ENCODE peak calls at places on chromosomes 2 and 18, in five cellular contexts. O, J, V, W and E are unnamed samples.
A peak's percentile ranks its signal among the peaks of the same experiment; 100 is the strongest.

GRCh38 chr2:66389651-66390131 is 45.2 kb upstream of the MEIS1 start:
- DNase-seq in V (no peak), O (no peak), W (no peak), J (peak; percentile 37), E (no peak)

GRCh38 chr2:174235680-174236079 is 12.7 kb downstream of the OLA1 start:
- DNase-seq in W (no peak), J (no peak), O (no peak), V (no peak), E (no peak)

GRCh38 chr2:232573042-232573441 is 22.6 kb downstream of the EIF4E2 start:
- DNase-seq in V (no peak), O (no peak), W (no peak), J (no peak), E (no peak)

GRCh38 chr2:218289639-218290315 is 2.5 kb downstream of the TMBIM1 start:
- DNase-seq in J (peak; percentile 54), V (no peak), O (no peak), W (peak; percentile 63), E (no peak)

GRCh38 chr2:20018576-20019152 is 6.2 kb upstream of the MATN3 start:
- DNase-seq in V (no peak), J (no peak), W (no peak), O (no peak), E (no peak)

GRCh38 chr2:1656961-1657841 is 87.1 kb downstream of the PXDN start:
- DNase-seq in O (no peak), J (no peak), W (no peak), V (no peak), E (no peak)

GRCh38 chr2:24048662-24049484 is 668 bp upstream of the FKBP1B start:
- DNase-seq in W (no peak), J (peak; percentile 50), V (peak; percentile 6), O (no peak), E (no peak)

GRCh38 chr2:189466656-189467055 is 25.4 kb downstream of the WDR75 start:
- DNase-seq in W (peak; percentile 55), V (no peak), O (no peak), J (peak; percentile 45), E (peak; percentile 22)

GRCh38 chr2:177641321-177641720 is 248.7 kb downstream of the AGPS start:
- DNase-seq in O (no peak), W (no peak), J (no peak), V (no peak), E (no peak)

GRCh38 chr2:42045389-42045788 is 2.4 kb upstream of the PKDCC start:
- DNase-seq in J (no peak), V (no peak), O (no peak), W (no peak), E (no peak)

GRCh38 chr2:28424799-28425492 is 32.3 kb downstream of the FOSL2 start:
- DNase-seq in J (no peak), O (no peak), V (no peak), W (no peak), E (no peak)

GRCh38 chr18:77063256-77063655 is 69.3 kb downstream of the MBP start:
- DNase-seq in O (no peak), J (no peak), V (no peak), W (no peak), E (no peak)

GRCh38 chr2:191302459-191303155 is 57.4 kb downstream of the MYO1B start:
- DNase-seq in W (peak; percentile 58), J (peak; percentile 6), O (no peak), V (peak; percentile 29), E (no peak)

GRCh38 chr2:241901500-241902351 is 32.2 kb downstream of the RTP5 start:
- DNase-seq in V (no peak), W (no peak), J (no peak), O (peak; percentile 25), E (no peak)

GRCh38 chr2:190746971-190747761 is 98.3 kb downstream of the NAB1 start:
- DNase-seq in J (no peak), O (no peak), V (no peak), W (no peak), E (no peak)

GRCh38 chr2:230877737-230878598 is 13.2 kb downstream of the ITM2C start:
- DNase-seq in W (no peak), V (no peak), O (no peak), J (no peak), E (no peak)

GRCh38 chr2:26720322-26721166 is 28.0 kb downstream of the KCNK3 start:
- DNase-seq in W (peak; percentile 58), V (peak; percentile 29), O (no peak), J (peak; percentile 34), E (no peak)

DNA sequence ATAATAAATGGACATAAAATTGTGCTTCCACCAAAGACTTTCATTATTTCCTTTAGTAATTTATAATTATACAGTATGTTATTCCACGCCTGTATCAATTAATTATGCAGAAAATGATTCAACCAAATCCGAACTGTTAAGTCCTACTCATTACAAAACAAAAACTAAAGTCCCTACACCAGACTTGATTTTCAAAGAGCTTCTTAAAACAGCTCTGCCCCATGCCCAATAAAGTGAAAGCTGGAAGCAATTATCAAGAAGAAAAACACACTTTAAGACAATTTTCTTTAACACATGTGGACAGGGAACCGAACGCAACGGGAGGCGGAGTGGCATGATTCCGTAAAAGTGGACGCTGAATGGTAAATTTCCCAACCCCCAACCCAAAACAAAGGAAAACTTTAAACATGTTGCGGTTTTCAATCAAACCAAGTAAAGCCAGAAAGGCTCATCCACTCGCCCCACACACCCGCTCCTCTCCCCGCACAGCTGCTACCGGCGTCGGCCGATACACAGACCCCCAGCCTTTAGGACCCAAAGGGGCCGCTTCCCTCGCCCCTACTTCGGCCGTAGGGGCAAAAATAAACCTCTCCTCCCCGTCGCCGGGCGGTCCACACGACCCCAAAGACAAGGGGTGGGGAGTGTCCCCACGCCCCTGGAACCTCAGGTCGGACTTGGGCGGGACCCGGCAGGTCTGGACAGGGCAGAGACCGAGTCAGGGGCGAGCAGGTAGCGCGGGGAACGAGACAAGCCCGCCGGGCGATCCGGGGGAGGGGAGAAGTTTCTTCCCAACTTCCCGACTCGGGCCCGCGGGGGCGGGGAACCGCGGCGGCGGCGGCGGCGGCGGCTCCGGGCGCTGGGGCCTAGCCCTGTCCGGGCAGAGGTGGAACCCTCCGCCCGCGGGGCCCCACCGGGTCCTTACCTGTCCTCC is 585 bp downstream of the YES1 start:
- DNase-seq in W (no peak), V (no peak), O (no peak), J (peak; percentile 72), E (no peak)
- TF ChIP-seq ZNF274 in W (no peak), V (no peak), O (no peak), J (no peak), E (no peak)

GRCh38 chr2:69177785-69178636 is 165.0 kb downstream of the ANTXR1 start:
- DNase-seq in J (peak; percentile 87), O (peak; percentile 93), W (peak; percentile 99), V (peak; percentile 75), E (peak; percentile 97)
- TF ChIP-seq YY1 in J (no peak), O (peak; percentile 45), W (peak; percentile 79), V (no peak), E (no peak)

GRCh38 chr2:211144078-211144477 is 587.7 kb downstream of the CPS1 start:
- DNase-seq in W (no peak), J (no peak), O (no peak), V (peak; percentile 7), E (no peak)
- TF ChIP-seq ZNF274 in W (no peak), J (no peak), O (no peak), V (no peak), E (no peak)

DNA sequence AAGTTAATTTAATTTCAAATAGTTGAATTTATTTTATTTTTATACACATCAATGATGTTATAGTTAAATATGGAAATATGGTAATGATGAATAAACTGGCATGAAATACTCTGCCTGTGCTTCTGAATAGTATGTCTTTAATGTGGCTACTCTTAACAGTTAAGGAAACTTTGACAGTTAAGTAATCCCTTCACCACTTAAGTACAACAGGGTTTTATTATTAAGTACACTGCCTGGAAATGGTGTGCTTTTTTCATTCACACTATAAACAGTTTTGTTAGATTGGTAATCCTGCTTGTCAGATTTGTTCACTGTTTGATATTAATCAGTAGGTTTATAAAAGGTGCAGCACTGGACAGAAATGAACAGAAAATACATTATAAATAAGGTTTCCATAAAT is 412.1 kb upstream of the ZEB2 start:
- DNase-seq in J (no peak), W (no peak), O (no peak), V (no peak), E (no peak)
- TF ChIP-seq YY1 in J (no peak), W (no peak), O (no peak), V (no peak), E (no peak)

GRCh38 chr18:7760967-7761946 is 194.1 kb downstream of the PTPRM start:
- DNase-seq in V (no peak), W (peak; percentile 81), O (no peak), J (no peak), E (no peak)

GRCh38 chr18:7766383-7766782 is 199.3 kb downstream of the PTPRM start:
- DNase-seq in O (no peak), V (no peak), W (no peak), J (no peak), E (no peak)

GRCh38 chr18:7758764-7759163 is 191.6 kb downstream of the PTPRM start:
- DNase-seq in W (no peak), O (no peak), V (no peak), J (no peak), E (no peak)

GRCh38 chr18:7766817-7767216 is 199.7 kb downstream of the PTPRM start:
- DNase-seq in O (no peak), V (no peak), W (no peak), J (no peak), E (no peak)

GRCh38 chr18:7764406-7764805 is 197.3 kb downstream of the PTPRM start:
- DNase-seq in J (no peak), V (no peak), O (no peak), W (no peak), E (no peak)
- TF ChIP-seq ZNF274 in J (no peak), V (no peak), O (no peak), W (no peak), E (no peak)

GRCh38 chr2:99623613-99624012 is 133.8 kb upstream of the REV1 start:
- DNase-seq in W (no peak), J (no peak), V (no peak), O (no peak), E (no peak)

GRCh38 chr2:99626158-99626557 is 136.3 kb upstream of the REV1 start:
- DNase-seq in J (no peak), O (no peak), V (no peak), W (no peak), E (no peak)

GRCh38 chr2:99623035-99623434 is 133.2 kb upstream of the REV1 start:
- DNase-seq in W (no peak), O (no peak), J (no peak), V (no peak), E (no peak)

GRCh38 chr2:99622578-99622977 is 132.8 kb upstream of the REV1 start:
- DNase-seq in O (no peak), J (no peak), V (no peak), W (no peak), E (no peak)

DNA sequence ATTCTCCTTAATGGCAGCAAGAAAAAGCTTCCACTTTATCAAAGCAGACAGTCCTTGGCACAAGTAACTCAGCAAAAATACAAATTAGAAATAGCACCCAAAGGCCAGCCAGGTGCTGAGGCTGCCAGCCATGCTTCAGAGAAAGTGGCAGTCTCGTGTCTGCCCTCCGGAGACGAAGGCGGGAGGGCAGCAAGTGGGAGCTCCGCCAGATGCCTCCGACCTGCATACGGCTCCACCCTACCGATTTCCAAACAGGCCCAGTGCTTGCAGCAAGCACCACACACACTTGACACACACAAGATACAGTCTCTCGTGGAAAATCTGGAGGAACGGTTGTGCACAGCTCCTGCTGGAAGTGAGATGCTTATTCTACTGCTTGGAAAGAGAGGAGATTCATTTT is 134.9 kb upstream of the REV1 start:
- DNase-seq in W (no peak), V (no peak), J (no peak), O (no peak), E (no peak)
- TF ChIP-seq YY1 in W (no peak), V (no peak), J (no peak), O (no peak), E (no peak)